ENCODE peak calls at places on chromosome 18, in eight cellular contexts. S, Z, E, K, V, L, C and G are unnamed samples.

GRCh38 chr18:61503688-61504087 is 170.5 kb downstream of the CDH20 start:
- DNase-seq in Z (no peak), S (no peak), C (no peak), E (no peak), V (no peak), K (no peak), L (no peak), G (no peak)

GRCh38 chr18:68439672-68440071 is 275.2 kb downstream of the TMX3 start:
- DNase-seq in S (no peak), V (no peak), E (no peak), C (no peak), L (no peak), Z (no peak), K (no peak), G (no peak)

GRCh38 chr18:13192970-13193369 is 25.6 kb upstream of the LDLRAD4 start:
- DNase-seq in S (no peak), C (no peak), Z (no peak), V (no peak), E (no peak), K (no peak), L (no peak), G (no peak)

GRCh38 chr18:50099725-50100414 is 95.1 kb downstream of the MYO5B start:
- DNase-seq in C (no peak), K (no peak), S (no peak), Z (no peak), L (no peak), V (no peak), E (no peak), G (no peak)

GRCh38 chr18:76491801-76492668 is 3.0 kb downstream of the ZNF516 start:
- DNase-seq in C (peak), S (peak), Z (peak), V (no peak), K (peak), E (peak), L (peak), G (no peak)

GRCh38 chr18:58231930-58232329 is 187.9 kb downstream of the NEDD4L start:
- DNase-seq in L (peak), C (no peak), V (no peak), E (peak), S (no peak), K (no peak), Z (no peak), G (no peak)

GRCh38 chr18:8525692-8526091 is 83.5 kb upstream of the RAB12 start:
- DNase-seq in L (no peak), E (no peak), Z (no peak), K (no peak), C (peak), V (no peak), S (no peak), G (no peak)

GRCh38 chr18:40006553-40007073 is 1948.4 kb upstream of the PIK3C3 start:
- DNase-seq in C (no peak), V (no peak), K (no peak), S (no peak), E (no peak), L (no peak), Z (no peak), G (no peak)

GRCh38 chr18:23809411-23809810 is 120.2 kb downstream of the LAMA3 start:
- DNase-seq in V (no peak), K (no peak), L (no peak), E (no peak), C (no peak), S (no peak), Z (no peak), G (no peak)

GRCh38 chr18:26556573-26556972 is 8.2 kb upstream of the KCTD1 start:
- DNase-seq in C (no peak), L (no peak), S (no peak), Z (no peak), E (no peak), K (no peak), V (no peak), G (no peak)

GRCh38 chr18:25298853-25299274 is 53.1 kb downstream of the ZNF521 start:
- DNase-seq in S (no peak), Z (no peak), K (no peak), C (no peak), L (no peak), V (peak), E (peak), G (no peak)
- TF ChIP-seq POLR2A in S (no peak), Z (no peak), K (no peak), C (no peak), L (no peak), V (no peak), E (no peak), G (no peak)

GRCh38 chr18:48160622-48161021 is 230.2 kb upstream of the SMAD2 start:
- DNase-seq in Z (no peak), C (no peak), S (peak), K (no peak), L (no peak), E (no peak), V (no peak), G (no peak)

GRCh38 chr18:48164096-48164475 is 233.6 kb upstream of the SMAD2 start:
- DNase-seq in C (no peak), S (peak), L (no peak), E (no peak), V (no peak), K (no peak), Z (no peak), G (no peak)

GRCh38 chr18:48163184-48164095 is 233.0 kb upstream of the SMAD2 start:
- DNase-seq in L (no peak), Z (no peak), V (no peak), E (no peak), K (no peak), S (peak), C (no peak), G (no peak)

GRCh38 chr18:48161201-48161910 is 230.9 kb upstream of the SMAD2 start:
- DNase-seq in Z (peak), L (peak), S (peak), C (peak), V (peak), E (peak), K (peak), G (peak)

GRCh38 chr18:48161911-48162698 is 231.6 kb upstream of the SMAD2 start:
- DNase-seq in Z (no peak), S (peak), E (no peak), L (peak), K (no peak), V (no peak), C (peak), G (no peak)
- TF ChIP-seq POLR2A in Z (no peak), S (no peak), E (no peak), L (no peak), K (no peak), V (no peak), C (no peak), G (no peak)

GRCh38 chr18:22167471-22168151 is 1.8 kb upstream of the GATA6 start:
- DNase-seq in S (peak), L (peak), E (no peak), V (no peak), K (peak), Z (peak), C (no peak), G (no peak)
- TF ChIP-seq POLR2A in S (no peak), L (no peak), E (no peak), V (no peak), K (peak), Z (peak), C (no peak), G (no peak)

GRCh38 chr18:48544661-48545415 is 6.0 kb downstream of the CTIF start:
- DNase-seq in K (no peak), Z (no peak), L (no peak), V (no peak), C (no peak), S (peak), E (no peak), G (no peak)

GRCh38 chr18:48546411-48546810 is 7.6 kb downstream of the CTIF start:
- DNase-seq in Z (no peak), L (no peak), C (no peak), S (peak), E (no peak), V (no peak), K (no peak), G (no peak)

GRCh38 chr18:48547456-48548403 is 8.9 kb downstream of the CTIF start:
- DNase-seq in E (no peak), K (no peak), Z (no peak), V (peak), C (no peak), L (no peak), S (peak), G (no peak)

GRCh38 chr18:48544116-48544515 is 5.3 kb downstream of the CTIF start:
- DNase-seq in K (no peak), L (no peak), E (no peak), S (peak), Z (no peak), C (no peak), V (no peak), G (no peak)

DNA sequence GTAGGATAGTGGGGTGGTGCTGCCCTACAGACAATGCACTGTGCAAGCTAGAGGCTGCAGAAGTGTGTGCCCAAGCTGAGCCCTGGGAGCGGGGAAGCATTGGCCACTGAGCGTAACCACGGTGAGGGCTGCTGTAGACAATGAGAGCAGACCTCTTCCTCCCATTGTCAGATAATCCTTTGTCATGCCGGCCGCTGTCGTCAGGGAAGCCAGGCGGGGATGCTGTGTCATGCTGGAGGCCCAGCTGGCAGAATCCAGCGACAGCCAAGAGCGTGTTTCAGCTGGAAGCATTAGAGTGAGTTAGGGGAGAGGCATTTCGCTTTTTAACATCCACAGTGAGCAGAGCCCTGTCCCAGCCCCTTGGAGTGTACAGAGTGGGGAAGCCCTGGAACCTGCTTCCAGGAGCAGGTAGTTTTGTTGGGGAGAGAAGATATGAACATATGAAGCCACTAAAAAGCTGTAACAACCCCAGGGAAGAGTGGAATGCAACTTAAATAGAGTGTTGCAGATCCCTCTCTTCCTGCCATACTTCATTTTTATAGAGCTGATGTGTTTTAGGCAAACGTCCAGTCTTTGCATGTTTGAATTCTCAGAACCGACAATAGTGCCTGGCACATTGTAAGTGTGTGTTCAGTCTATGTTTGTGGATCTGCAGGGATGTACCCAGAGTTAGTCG is 7.0 kb downstream of the CTIF start:
- DNase-seq in C (peak), V (peak), K (peak), Z (no peak), E (no peak), L (no peak), S (peak), G (no peak)
- TF ChIP-seq POLR2A in C (no peak), V (no peak), K (no peak), Z (no peak), E (no peak), L (no peak), S (no peak), G (no peak)